ENCODE peak calls at places on chromosomes 12 and 14, in nine cellular contexts. One of them, this sample, is unnamed.

GRCh38 chr12:57590892-57591566 is at the start of gene PIP4K2C:
- DNase-seq in HEK293T: peak; percentile 94
- DNase-seq in HCEC 1CT: peak; percentile 28
- DNase-seq in stromal cell of bone marrow: no peak
- DNase-seq in AG09319: no peak
- DNase-seq in right lobe of liver: peak; percentile 88
- DNase-seq in NCI-H748 treated with DMSO at 0.1 percent for 48 hours: peak; percentile 82
- DNase-seq in neural progenitor cell: peak; percentile 93
- DNase-seq in activated CD4-positive, alpha-beta T cell treated with anti-CD3 and anti-CD28 coated beads, Interleukin-2, amount 50 U/mL, for 1 hour: peak; percentile 65
- DNase-seq in this sample: peak; percentile 89

GRCh38 chr14:94056579-94057308 is 24.3 kb downstream of the DDX24 start:
- DNase-seq in HEK293T: no peak
- DNase-seq in HCEC 1CT: no peak
- DNase-seq in stromal cell of bone marrow: no peak
- DNase-seq in AG09319: no peak
- DNase-seq in right lobe of liver: no peak
- DNase-seq in NCI-H748 treated with DMSO at 0.1 percent for 48 hours: no peak
- DNase-seq in neural progenitor cell: no peak
- DNase-seq in activated CD4-positive, alpha-beta T cell treated with anti-CD3 and anti-CD28 coated beads, Interleukin-2, amount 50 U/mL, for 1 hour: no peak
- DNase-seq in this sample: no peak

GRCh38 chr14:93214598-93214997 is 7.5 kb downstream of the UBR7 start:
- DNase-seq in HEK293T: no peak
- DNase-seq in HCEC 1CT: no peak
- DNase-seq in stromal cell of bone marrow: no peak
- DNase-seq in AG09319: no peak
- DNase-seq in right lobe of liver: no peak
- DNase-seq in NCI-H748 treated with DMSO at 0.1 percent for 48 hours: no peak
- DNase-seq in neural progenitor cell: no peak
- DNase-seq in activated CD4-positive, alpha-beta T cell treated with anti-CD3 and anti-CD28 coated beads, Interleukin-2, amount 50 U/mL, for 1 hour: no peak
- DNase-seq in this sample: no peak

GRCh38 chr14:99436247-99437180 is 44.1 kb downstream of the SETD3 start:
- DNase-seq in HEK293T: no peak
- DNase-seq in HCEC 1CT: no peak
- DNase-seq in stromal cell of bone marrow: no peak
- DNase-seq in AG09319: no peak
- DNase-seq in right lobe of liver: no peak
- DNase-seq in NCI-H748 treated with DMSO at 0.1 percent for 48 hours: no peak
- DNase-seq in neural progenitor cell: no peak
- DNase-seq in activated CD4-positive, alpha-beta T cell treated with anti-CD3 and anti-CD28 coated beads, Interleukin-2, amount 50 U/mL, for 1 hour: no peak
- DNase-seq in this sample: peak; percentile 12

GRCh38 chr12:4274960-4275868 is 1.7 kb downstream of the CCND2 start:
- DNase-seq in HEK293T: no peak
- DNase-seq in HCEC 1CT: peak; percentile 84
- DNase-seq in stromal cell of bone marrow: no peak
- DNase-seq in AG09319: no peak
- DNase-seq in right lobe of liver: no peak
- DNase-seq in NCI-H748 treated with DMSO at 0.1 percent for 48 hours: no peak
- DNase-seq in neural progenitor cell: peak; percentile 53
- DNase-seq in activated CD4-positive, alpha-beta T cell treated with anti-CD3 and anti-CD28 coated beads, Interleukin-2, amount 50 U/mL, for 1 hour: no peak
- DNase-seq in this sample: no peak

GRCh38 chr14:91252901-91253794 is 8.6 kb upstream of the GPR68 start:
- DNase-seq in HEK293T: peak; percentile 57
- DNase-seq in HCEC 1CT: no peak
- DNase-seq in stromal cell of bone marrow: no peak
- DNase-seq in AG09319: no peak
- DNase-seq in right lobe of liver: peak; percentile 47
- DNase-seq in NCI-H748 treated with DMSO at 0.1 percent for 48 hours: no peak
- DNase-seq in neural progenitor cell: peak; percentile 84
- DNase-seq in activated CD4-positive, alpha-beta T cell treated with anti-CD3 and anti-CD28 coated beads, Interleukin-2, amount 50 U/mL, for 1 hour: peak; percentile 39
- DNase-seq in this sample: no peak

GRCh38 chr12:103626498-103626897 is 39.4 kb downstream of the STAB2 start:
- DNase-seq in HEK293T: peak; percentile 33
- DNase-seq in HCEC 1CT: peak; percentile 23
- DNase-seq in stromal cell of bone marrow: peak; percentile 29
- DNase-seq in AG09319: peak; percentile 10
- DNase-seq in right lobe of liver: peak; percentile 42
- DNase-seq in NCI-H748 treated with DMSO at 0.1 percent for 48 hours: peak; percentile 42
- DNase-seq in neural progenitor cell: peak; percentile 62
- DNase-seq in activated CD4-positive, alpha-beta T cell treated with anti-CD3 and anti-CD28 coated beads, Interleukin-2, amount 50 U/mL, for 1 hour: no peak
- DNase-seq in this sample: no peak

GRCh38 chr12:53052419-53053222 is 2.8 kb downstream of the TNS2 start:
- DNase-seq in HEK293T: no peak
- DNase-seq in HCEC 1CT: peak; percentile 81
- DNase-seq in stromal cell of bone marrow: peak; percentile 81
- DNase-seq in AG09319: no peak
- DNase-seq in right lobe of liver: peak; percentile 90
- DNase-seq in NCI-H748 treated with DMSO at 0.1 percent for 48 hours: no peak
- DNase-seq in neural progenitor cell: no peak
- DNase-seq in activated CD4-positive, alpha-beta T cell treated with anti-CD3 and anti-CD28 coated beads, Interleukin-2, amount 50 U/mL, for 1 hour: no peak
- DNase-seq in this sample: peak; percentile 78

GRCh38 chr14:54337314-54337713 is 59.5 kb upstream of the CDKN3 start:
- DNase-seq in HEK293T: no peak
- DNase-seq in HCEC 1CT: no peak
- DNase-seq in stromal cell of bone marrow: no peak
- DNase-seq in AG09319: no peak
- DNase-seq in right lobe of liver: no peak
- DNase-seq in NCI-H748 treated with DMSO at 0.1 percent for 48 hours: no peak
- DNase-seq in neural progenitor cell: peak; percentile 61
- DNase-seq in activated CD4-positive, alpha-beta T cell treated with anti-CD3 and anti-CD28 coated beads, Interleukin-2, amount 50 U/mL, for 1 hour: no peak
- DNase-seq in this sample: no peak

GRCh38 chr12:68460236-68460635 is 128.1 kb upstream of the MDM1 start:
- DNase-seq in HEK293T: no peak
- DNase-seq in HCEC 1CT: no peak
- DNase-seq in stromal cell of bone marrow: no peak
- DNase-seq in AG09319: no peak
- DNase-seq in right lobe of liver: no peak
- DNase-seq in NCI-H748 treated with DMSO at 0.1 percent for 48 hours: no peak
- DNase-seq in neural progenitor cell: no peak
- DNase-seq in activated CD4-positive, alpha-beta T cell treated with anti-CD3 and anti-CD28 coated beads, Interleukin-2, amount 50 U/mL, for 1 hour: no peak
- DNase-seq in this sample: no peak

GRCh38 chr12:103854372-103854973 is 13.4 kb upstream of the NT5DC3 start:
- DNase-seq in HEK293T: no peak
- DNase-seq in HCEC 1CT: no peak
- DNase-seq in stromal cell of bone marrow: no peak
- DNase-seq in AG09319: no peak
- DNase-seq in right lobe of liver: no peak
- DNase-seq in NCI-H748 treated with DMSO at 0.1 percent for 48 hours: no peak
- DNase-seq in neural progenitor cell: no peak
- DNase-seq in activated CD4-positive, alpha-beta T cell treated with anti-CD3 and anti-CD28 coated beads, Interleukin-2, amount 50 U/mL, for 1 hour: no peak
- DNase-seq in this sample: no peak

GRCh38 chr12:70757830-70758493 is 120.7 kb upstream of the PTPRB start:
- DNase-seq in HEK293T: no peak
- DNase-seq in HCEC 1CT: no peak
- DNase-seq in stromal cell of bone marrow: no peak
- DNase-seq in AG09319: no peak
- DNase-seq in right lobe of liver: no peak
- DNase-seq in NCI-H748 treated with DMSO at 0.1 percent for 48 hours: no peak
- DNase-seq in neural progenitor cell: peak; percentile 46
- DNase-seq in activated CD4-positive, alpha-beta T cell treated with anti-CD3 and anti-CD28 coated beads, Interleukin-2, amount 50 U/mL, for 1 hour: no peak
- DNase-seq in this sample: no peak

GRCh38 chr12:120362516-120363273 is 6.3 kb downstream of the MSI1 start:
- DNase-seq in HEK293T: no peak
- DNase-seq in HCEC 1CT: no peak
- DNase-seq in stromal cell of bone marrow: no peak
- DNase-seq in AG09319: no peak
- DNase-seq in right lobe of liver: no peak
- DNase-seq in NCI-H748 treated with DMSO at 0.1 percent for 48 hours: no peak
- DNase-seq in neural progenitor cell: no peak
- DNase-seq in activated CD4-positive, alpha-beta T cell treated with anti-CD3 and anti-CD28 coated beads, Interleukin-2, amount 50 U/mL, for 1 hour: no peak
- DNase-seq in this sample: no peak

GRCh38 chr12:132926417-132926833 is 29.7 kb downstream of the ZNF605 start:
- DNase-seq in HEK293T: no peak
- DNase-seq in HCEC 1CT: no peak
- DNase-seq in stromal cell of bone marrow: no peak
- DNase-seq in AG09319: no peak
- DNase-seq in right lobe of liver: no peak
- DNase-seq in NCI-H748 treated with DMSO at 0.1 percent for 48 hours: no peak
- DNase-seq in neural progenitor cell: no peak
- DNase-seq in activated CD4-positive, alpha-beta T cell treated with anti-CD3 and anti-CD28 coated beads, Interleukin-2, amount 50 U/mL, for 1 hour: no peak
- DNase-seq in this sample: no peak

GRCh38 chr14:98172243-98172778 is 1099.7 kb downstream of the BCL11B start:
- DNase-seq in HEK293T: no peak
- DNase-seq in HCEC 1CT: no peak
- DNase-seq in stromal cell of bone marrow: no peak
- DNase-seq in AG09319: no peak
- DNase-seq in right lobe of liver: no peak
- DNase-seq in NCI-H748 treated with DMSO at 0.1 percent for 48 hours: no peak
- DNase-seq in neural progenitor cell: no peak
- DNase-seq in activated CD4-positive, alpha-beta T cell treated with anti-CD3 and anti-CD28 coated beads, Interleukin-2, amount 50 U/mL, for 1 hour: no peak
- DNase-seq in this sample: no peak

GRCh38 chr12:31835276-31835882 is 106.6 kb upstream of the AMN1 start:
- DNase-seq in HEK293T: no peak
- DNase-seq in HCEC 1CT: no peak
- DNase-seq in stromal cell of bone marrow: no peak
- DNase-seq in AG09319: no peak
- DNase-seq in right lobe of liver: no peak
- DNase-seq in NCI-H748 treated with DMSO at 0.1 percent for 48 hours: no peak
- DNase-seq in neural progenitor cell: no peak
- DNase-seq in activated CD4-positive, alpha-beta T cell treated with anti-CD3 and anti-CD28 coated beads, Interleukin-2, amount 50 U/mL, for 1 hour: no peak
- DNase-seq in this sample: no peak

GRCh38 chr14:100192250-100192671 is 32.8 kb upstream of the DEGS2 start:
- DNase-seq in HEK293T: no peak
- DNase-seq in HCEC 1CT: no peak
- DNase-seq in stromal cell of bone marrow: no peak
- DNase-seq in AG09319: no peak
- DNase-seq in right lobe of liver: peak; percentile 43
- DNase-seq in NCI-H748 treated with DMSO at 0.1 percent for 48 hours: no peak
- DNase-seq in neural progenitor cell: no peak
- DNase-seq in activated CD4-positive, alpha-beta T cell treated with anti-CD3 and anti-CD28 coated beads, Interleukin-2, amount 50 U/mL, for 1 hour: no peak
- DNase-seq in this sample: no peak

GRCh38 chr12:100699209-100699608 is 95.4 kb upstream of the ANO4 start:
- DNase-seq in HEK293T: no peak
- DNase-seq in HCEC 1CT: no peak
- DNase-seq in stromal cell of bone marrow: no peak
- DNase-seq in AG09319: no peak
- DNase-seq in right lobe of liver: no peak
- DNase-seq in NCI-H748 treated with DMSO at 0.1 percent for 48 hours: no peak
- DNase-seq in neural progenitor cell: no peak
- DNase-seq in activated CD4-positive, alpha-beta T cell treated with anti-CD3 and anti-CD28 coated beads, Interleukin-2, amount 50 U/mL, for 1 hour: no peak
- DNase-seq in this sample: no peak

This sample was measured in NCI-H226.